ENCODE peak calls at places on chromosomes 12 and 14, in six cellular contexts. One of them, this sample, is unnamed.

GRCh38 chr12:103640831-103641230 is 53.8 kb downstream of the STAB2 start:
- DNase-seq in prostate gland: no peak
- DNase-seq in sigmoid colon: no peak
- DNase-seq in suprapubic skin: no peak
- DNase-seq in HL-60: no peak
- DNase-seq in breast epithelium: no peak
- DNase-seq in this sample: no peak

GRCh38 chr12:110279976-110280783 is 867 bp upstream of the ATP2A2 start:
- DNase-seq in sigmoid colon: peak; percentile 77
- DNase-seq in breast epithelium: peak; percentile 47
- DNase-seq in suprapubic skin: peak; percentile 84
- DNase-seq in prostate gland: peak; percentile 37
- DNase-seq in HL-60: peak; percentile 29
- DNase-seq in this sample: peak; percentile 43

GRCh38 chr14:52852810-52853521 is 61.6 kb upstream of the GNPNAT1 start:
- DNase-seq in suprapubic skin: no peak
- DNase-seq in breast epithelium: no peak
- DNase-seq in prostate gland: no peak
- DNase-seq in sigmoid colon: no peak
- DNase-seq in HL-60: no peak
- DNase-seq in this sample: no peak

GRCh38 chr12:3432176-3432742 is 58.7 kb upstream of the PRMT8 start:
- DNase-seq in sigmoid colon: no peak
- DNase-seq in prostate gland: no peak
- DNase-seq in suprapubic skin: no peak
- DNase-seq in breast epithelium: no peak
- DNase-seq in HL-60: no peak
- DNase-seq in this sample: no peak

GRCh38 chr14:59870277-59871165 is at the start of gene RTN1:
- DNase-seq in prostate gland: peak; percentile 56
- DNase-seq in breast epithelium: peak; percentile 29
- DNase-seq in suprapubic skin: peak; percentile 79
- DNase-seq in sigmoid colon: peak; percentile 71
- DNase-seq in HL-60: peak; percentile 67
- DNase-seq in this sample: peak; percentile 43

GRCh38 chr14:24959791-24960331 is 90.1 kb downstream of the STXBP6 start:
- DNase-seq in suprapubic skin: no peak
- DNase-seq in breast epithelium: no peak
- DNase-seq in prostate gland: no peak
- DNase-seq in HL-60: no peak
- DNase-seq in sigmoid colon: no peak
- DNase-seq in this sample: no peak

GRCh38 chr14:47785041-47785440 is 109.6 kb upstream of the MDGA2 start:
- DNase-seq in suprapubic skin: no peak
- DNase-seq in breast epithelium: no peak
- DNase-seq in prostate gland: no peak
- DNase-seq in HL-60: no peak
- DNase-seq in sigmoid colon: no peak
- DNase-seq in this sample: no peak

GRCh38 chr14:75141967-75142366 is 15.1 kb upstream of the NEK9 start:
- DNase-seq in prostate gland: no peak
- DNase-seq in breast epithelium: no peak
- DNase-seq in suprapubic skin: no peak
- DNase-seq in sigmoid colon: no peak
- DNase-seq in HL-60: peak; percentile 9
- DNase-seq in this sample: no peak

GRCh38 chr14:51616724-51617409 is 34.8 kb upstream of the FRMD6 start:
- DNase-seq in prostate gland: peak; percentile 60
- DNase-seq in suprapubic skin: no peak
- DNase-seq in breast epithelium: peak; percentile 67
- DNase-seq in HL-60: no peak
- DNase-seq in sigmoid colon: no peak
- DNase-seq in this sample: peak; percentile 27

GRCh38 chr12:116456307-116456641 is 102.9 kb upstream of the MAP1LC3B2 start:
- DNase-seq in sigmoid colon: no peak
- DNase-seq in breast epithelium: no peak
- DNase-seq in suprapubic skin: no peak
- DNase-seq in prostate gland: no peak
- DNase-seq in HL-60: no peak
- DNase-seq in this sample: no peak

GRCh38 chr14:104350463-104351185 is 212.2 kb downstream of the KIF26A start:
- DNase-seq in prostate gland: no peak
- DNase-seq in breast epithelium: no peak
- DNase-seq in HL-60: no peak
- DNase-seq in sigmoid colon: peak; percentile 74
- DNase-seq in suprapubic skin: no peak
- DNase-seq in this sample: peak; percentile 19

GRCh38 chr12:119868992-119869391 is 8.1 kb downstream of the CIT start:
- DNase-seq in breast epithelium: no peak
- DNase-seq in HL-60: no peak
- DNase-seq in prostate gland: no peak
- DNase-seq in sigmoid colon: no peak
- DNase-seq in suprapubic skin: no peak
- DNase-seq in this sample: no peak

GRCh38 chr12:38161123-38162000 is 155.2 kb upstream of the ALG10B start:
- DNase-seq in prostate gland: no peak
- DNase-seq in sigmoid colon: no peak
- DNase-seq in HL-60: no peak
- DNase-seq in breast epithelium: no peak
- DNase-seq in suprapubic skin: no peak
- DNase-seq in this sample: no peak

GRCh38 chr14:105203057-105203494 is 22.0 kb upstream of the NUDT14 start:
- DNase-seq in HL-60: peak; percentile 47
- DNase-seq in suprapubic skin: no peak
- DNase-seq in prostate gland: peak; percentile 76
- DNase-seq in sigmoid colon: peak; percentile 87
- DNase-seq in breast epithelium: peak; percentile 56
- DNase-seq in this sample: peak; percentile 85

GRCh38 chr12:70660002-70660604 is 22.9 kb upstream of the PTPRB start:
- DNase-seq in breast epithelium: no peak
- DNase-seq in prostate gland: no peak
- DNase-seq in sigmoid colon: no peak
- DNase-seq in HL-60: no peak
- DNase-seq in suprapubic skin: no peak
- DNase-seq in this sample: no peak

GRCh38 chr12:88868062-88868461 is 287.8 kb upstream of the KITLG start:
- DNase-seq in breast epithelium: no peak
- DNase-seq in prostate gland: no peak
- DNase-seq in HL-60: no peak
- DNase-seq in suprapubic skin: no peak
- DNase-seq in sigmoid colon: no peak
- DNase-seq in this sample: no peak

GRCh38 chr14:24876996-24877395 is 173.0 kb downstream of the STXBP6 start:
- DNase-seq in HL-60: no peak
- DNase-seq in breast epithelium: no peak
- DNase-seq in sigmoid colon: no peak
- DNase-seq in prostate gland: no peak
- DNase-seq in suprapubic skin: no peak
- DNase-seq in this sample: no peak

GRCh38 chr12:95204141-95204866 is 13.0 kb downstream of the FGD6 start:
- DNase-seq in sigmoid colon: peak; percentile 71
- DNase-seq in suprapubic skin: no peak
- DNase-seq in HL-60: peak; percentile 58
- DNase-seq in prostate gland: peak; percentile 12
- DNase-seq in breast epithelium: peak; percentile 77
- DNase-seq in this sample: peak; percentile 30

GRCh38 chr12:101738920-101739665 is at the start of gene SYCP3:
- DNase-seq in prostate gland: no peak
- DNase-seq in suprapubic skin: no peak
- DNase-seq in HL-60: no peak
- DNase-seq in sigmoid colon: no peak
- DNase-seq in breast epithelium: no peak
- DNase-seq in this sample: no peak

GRCh38 chr12:51115516-51115915 is 32.1 kb upstream of the CSRNP2 start:
- DNase-seq in breast epithelium: no peak
- DNase-seq in HL-60: no peak
- DNase-seq in suprapubic skin: no peak
- DNase-seq in sigmoid colon: no peak
- DNase-seq in prostate gland: no peak
- DNase-seq in this sample: no peak

GRCh38 chr12:25769076-25769945 is 189.2 kb upstream of the RASSF8 start:
- DNase-seq in HL-60: no peak
- DNase-seq in sigmoid colon: no peak
- DNase-seq in suprapubic skin: no peak
- DNase-seq in prostate gland: no peak
- DNase-seq in breast epithelium: no peak
- DNase-seq in this sample: no peak

GRCh38 chr12:32454075-32454474 is 54.7 kb downstream of the FGD4 start:
- DNase-seq in sigmoid colon: no peak
- DNase-seq in prostate gland: no peak
- DNase-seq in breast epithelium: no peak
- DNase-seq in HL-60: no peak
- DNase-seq in suprapubic skin: no peak
- DNase-seq in this sample: no peak

GRCh38 chr14:81062816-81063215 is 107.4 kb downstream of the TSHR start:
- DNase-seq in sigmoid colon: no peak
- DNase-seq in prostate gland: no peak
- DNase-seq in suprapubic skin: no peak
- DNase-seq in HL-60: peak; percentile 28
- DNase-seq in breast epithelium: no peak
- DNase-seq in this sample: no peak

GRCh38 chr14:90495357-90496276 is 98.8 kb downstream of the CALM1 start:
- DNase-seq in HL-60: peak; percentile 37
- DNase-seq in suprapubic skin: peak; percentile 37
- DNase-seq in sigmoid colon: no peak
- DNase-seq in prostate gland: no peak
- DNase-seq in breast epithelium: peak; percentile 20
- DNase-seq in this sample: peak; percentile 64

GRCh38 chr12:117282490-117282889 is 78.9 kb downstream of the NOS1 start:
- DNase-seq in HL-60: no peak
- DNase-seq in sigmoid colon: no peak
- DNase-seq in breast epithelium: no peak
- DNase-seq in prostate gland: no peak
- DNase-seq in suprapubic skin: no peak
- DNase-seq in this sample: no peak

GRCh38 chr14:90788031-90788430 is 28.2 kb downstream of the TTC7B start:
- DNase-seq in HL-60: peak; percentile 77
- DNase-seq in breast epithelium: no peak
- DNase-seq in suprapubic skin: peak; percentile 60
- DNase-seq in sigmoid colon: peak; percentile 66
- DNase-seq in prostate gland: no peak
- DNase-seq in this sample: no peak

GRCh38 chr12:47755655-47756562 is 2.8 kb downstream of the RAPGEF3 start:
- DNase-seq in suprapubic skin: no peak
- DNase-seq in breast epithelium: peak; percentile 84
- DNase-seq in sigmoid colon: no peak
- DNase-seq in HL-60: no peak
- DNase-seq in prostate gland: peak; percentile 76
- DNase-seq in this sample: peak; percentile 76
- H3K27ac ChIP-seq in suprapubic skin: peak overlapping the region; percentile 80
- H3K27ac ChIP-seq in breast epithelium: peak overlapping the region; percentile 95
- H3K27ac ChIP-seq in sigmoid colon: peak overlapping the region; percentile 5
- H3K27ac ChIP-seq in HL-60: no peak overlapping the region
- H3K27ac ChIP-seq in prostate gland: peak overlapping the region; percentile 67
- H3K27ac ChIP-seq in this sample: peak overlapping the region; percentile 87

GRCh38 chr14:65277027-65277426 is 135.5 kb upstream of the FUT8 start:
- DNase-seq in prostate gland: no peak
- DNase-seq in suprapubic skin: no peak
- DNase-seq in breast epithelium: no peak
- DNase-seq in sigmoid colon: no peak
- DNase-seq in HL-60: no peak
- DNase-seq in this sample: no peak
- TF ChIP-seq POLR2AphosphoS5 in prostate gland: no peak
- TF ChIP-seq POLR2AphosphoS5 in suprapubic skin: no peak
- TF ChIP-seq POLR2AphosphoS5 in breast epithelium: no peak
- TF ChIP-seq POLR2AphosphoS5 in sigmoid colon: no peak
- TF ChIP-seq POLR2AphosphoS5 in HL-60: no peak
- TF ChIP-seq POLR2AphosphoS5 in this sample: no peak

GRCh38 chr14:63050694-63051093 is 5.4 kb upstream of the KCNH5 start:
- DNase-seq in suprapubic skin: no peak
- DNase-seq in sigmoid colon: no peak
- DNase-seq in prostate gland: no peak
- DNase-seq in HL-60: no peak
- DNase-seq in breast epithelium: no peak
- DNase-seq in this sample: no peak

GRCh38 chr14:63051301-63051700 is 6.0 kb upstream of the KCNH5 start:
- DNase-seq in HL-60: no peak
- DNase-seq in sigmoid colon: no peak
- DNase-seq in prostate gland: no peak
- DNase-seq in breast epithelium: no peak
- DNase-seq in suprapubic skin: no peak
- DNase-seq in this sample: no peak

GRCh38 chr14:63045612-63046320 is 508 bp upstream of the KCNH5 start:
- DNase-seq in sigmoid colon: no peak
- DNase-seq in breast epithelium: no peak
- DNase-seq in HL-60: no peak
- DNase-seq in prostate gland: no peak
- DNase-seq in suprapubic skin: no peak
- DNase-seq in this sample: no peak

GRCh38 chr14:63045234-63045611 is at the start of gene KCNH5:
- DNase-seq in HL-60: no peak
- DNase-seq in prostate gland: peak; percentile 13
- DNase-seq in sigmoid colon: no peak
- DNase-seq in suprapubic skin: no peak
- DNase-seq in breast epithelium: no peak
- DNase-seq in this sample: no peak

DNA sequence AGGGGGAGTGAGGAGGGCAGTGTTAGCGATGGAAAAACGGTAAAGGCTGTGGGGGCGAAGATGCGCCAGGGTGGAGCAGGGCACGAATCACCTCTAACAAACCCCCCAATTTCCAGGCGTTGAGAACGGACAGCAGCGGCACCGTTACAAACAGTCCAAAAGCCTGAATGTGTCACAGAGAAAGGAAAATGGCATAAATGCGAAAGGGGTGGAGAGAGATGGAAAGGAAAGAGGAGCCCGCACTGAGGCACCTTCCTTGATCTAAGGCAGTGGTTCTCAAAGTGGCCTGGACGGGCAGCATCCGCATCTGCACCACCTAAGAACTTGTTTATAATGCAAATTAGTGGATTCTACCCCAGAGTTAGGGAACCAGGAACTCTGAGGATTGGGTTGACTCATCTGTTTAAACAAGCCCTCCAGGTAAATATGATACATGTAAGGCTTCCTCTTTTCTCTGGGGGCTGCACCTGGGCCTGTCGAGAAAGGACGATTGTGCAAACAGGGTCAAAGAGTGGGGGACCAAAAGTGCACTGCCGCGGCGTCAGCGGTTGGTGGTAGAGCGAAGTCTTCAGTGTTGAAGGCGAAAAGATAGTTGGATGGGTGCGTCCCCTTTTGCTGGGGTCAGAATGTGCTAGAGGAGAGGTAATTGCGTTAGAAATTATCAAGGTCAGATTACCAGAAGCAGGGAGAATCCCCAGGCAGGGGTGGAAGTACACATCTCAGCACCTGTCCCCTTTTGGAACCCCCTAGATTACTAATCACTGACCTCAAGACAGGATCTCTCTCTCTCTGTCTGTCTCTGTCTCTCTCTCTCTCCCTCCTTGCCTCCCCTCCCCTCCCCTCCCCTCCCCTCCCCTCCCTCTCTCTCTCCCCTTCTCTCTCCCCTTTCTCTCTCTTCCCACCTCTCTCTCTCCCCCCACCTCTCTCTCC is 1.3 kb upstream of the KCNH5 start:
- DNase-seq in prostate gland: no peak
- DNase-seq in suprapubic skin: no peak
- DNase-seq in HL-60: no peak
- DNase-seq in sigmoid colon: no peak
- DNase-seq in breast epithelium: no peak
- DNase-seq in this sample: no peak
- H3K27me3 ChIP-seq in prostate gland: peaks cover 8% of the 10 kb centered on the region
- H3K27me3 ChIP-seq in suprapubic skin: peaks cover 67% of the 10 kb centered on the region
- H3K27me3 ChIP-seq in HL-60: peaks cover 36% of the 10 kb centered on the region
- H3K27me3 ChIP-seq in sigmoid colon: peaks cover 89% of the 10 kb centered on the region
- H3K27me3 ChIP-seq in breast epithelium: peaks cover 3% of the 10 kb centered on the region
- H3K27me3 ChIP-seq in this sample: peaks cover 7% of the 10 kb centered on the region

GRCh38 chr12:19234991-19235876 is 105.7 kb downstream of the PLEKHA5 start:
- DNase-seq in HL-60: no peak
- DNase-seq in suprapubic skin: no peak
- DNase-seq in breast epithelium: no peak
- DNase-seq in sigmoid colon: no peak
- DNase-seq in prostate gland: no peak
- DNase-seq in this sample: no peak
- H3K27ac ChIP-seq in HL-60: no peak overlapping the region
- H3K27ac ChIP-seq in suprapubic skin: peak overlapping the region; percentile 68
- H3K27ac ChIP-seq in breast epithelium: peak overlapping the region; percentile 39
- H3K27ac ChIP-seq in sigmoid colon: no peak overlapping the region
- H3K27ac ChIP-seq in prostate gland: no peak overlapping the region
- H3K27ac ChIP-seq in this sample: peak overlapping the region; percentile 59

This sample was measured in stomach.